ENCODE peak calls at places on chromosomes 6 and 20, in nine cellular contexts. N, D, U, F, V, X, Y, E and R are unnamed samples.

GRCh38 chr6:7112741-7113313 is 5.1 kb downstream of the RREB1 start:
- DNase-seq in F (peak; percentile 26), V (peak; percentile 42), X (no peak), E (no peak), D (no peak), N (no peak), Y (peak; percentile 16), U (no peak), R (peak; percentile 31)

GRCh38 chr20:16929756-16930155 is 181.6 kb downstream of the OTOR start:
- DNase-seq in Y (no peak), E (no peak), N (no peak), X (peak; percentile 1), D (no peak), U (peak; percentile 44), V (no peak), F (no peak), R (no peak)

GRCh38 chr20:15205023-15205422 is 867.6 kb upstream of the FLRT3 start:
- DNase-seq in Y (no peak), N (no peak), E (no peak), D (no peak), U (peak; percentile 11), X (no peak), F (no peak), V (no peak), R (no peak)

GRCh38 chr6:14126250-14126649 is 8.7 kb downstream of the CD83 start:
- DNase-seq in F (no peak), X (no peak), V (no peak), U (peak; percentile 22), N (no peak), E (no peak), Y (no peak), D (no peak), R (no peak)

GRCh38 chr6:498795-499231 is 107.3 kb downstream of the IRF4 start:
- DNase-seq in U (no peak), E (peak; percentile 48), X (no peak), D (no peak), Y (peak; percentile 53), F (no peak), N (no peak), V (peak; percentile 79), R (no peak)

GRCh38 chr6:123940551-123940950 is 136.9 kb downstream of the NKAIN2 start:
- DNase-seq in Y (no peak), D (no peak), E (no peak), U (no peak), X (peak; percentile 0), N (no peak), V (no peak), F (no peak), R (no peak)

GRCh38 chr6:148263010-148263409 is 79.6 kb upstream of the SASH1 start:
- DNase-seq in F (no peak), Y (no peak), X (no peak), N (no peak), D (no peak), V (no peak), E (no peak), U (no peak), R (peak; percentile 71)

GRCh38 chr20:48903705-48904104 is 17.8 kb upstream of the ARFGEF2 start:
- DNase-seq in F (no peak), Y (no peak), N (no peak), V (no peak), D (no peak), U (no peak), E (no peak), X (no peak), R (no peak)

GRCh38 chr20:50932016-50932338 is 740 bp upstream of the ADNP start:
- DNase-seq in N (no peak), V (no peak), U (no peak), E (no peak), D (no peak), X (peak; percentile 26), Y (no peak), F (no peak), R (no peak)

GRCh38 chr6:137271245-137272183 is 52.3 kb upstream of the IFNGR1 start:
- DNase-seq in D (peak; percentile 65), N (peak; percentile 49), E (peak; percentile 25), U (peak; percentile 61), X (peak; percentile 73), V (no peak), Y (no peak), F (peak; percentile 27), R (peak; percentile 21)

GRCh38 chr20:7540923-7541322 is 399.3 kb downstream of the HAO1 start:
- DNase-seq in N (no peak), Y (no peak), E (no peak), F (peak; percentile 37), U (no peak), V (no peak), X (no peak), D (no peak), R (no peak)

GRCh38 chr6:147579667-147580066 is 71.2 kb downstream of the SAMD5 start:
- DNase-seq in V (no peak), E (no peak), U (no peak), N (peak; percentile 2), D (no peak), F (no peak), Y (no peak), X (no peak), R (no peak)